ENCODE peak calls at places on chromosomes 5 and 9, in ten cellular contexts. F is psoas muscle; H is PC-3; V is epithelial cell of esophagus; A is GM06990; Q is MM.1S; N is body of pancreas; Z is esophagus squamous epithelium; T is colonic mucosa; P is effector memory CD4-positive, alpha-beta T cell. J is an unnamed sample.

GRCh38 chr9:107213561-107214028 is 69.5 kb upstream of the RAD23B start:
- DNase-seq in F (no peak), H (peak; percentile 70), V (peak; percentile 92), A (peak; percentile 15), Q (no peak), N (peak; percentile 9), Z (no peak), T (no peak), P (no peak), J (peak; percentile 95)

GRCh38 chr5:73274870-73275756 is 102.1 kb downstream of the TMEM174 start:
- DNase-seq in F (peak; percentile 58), H (no peak), V (peak; percentile 55), A (no peak), Q (no peak), N (no peak), Z (no peak), T (no peak), P (no peak), J (no peak)

GRCh38 chr9:19137282-19137681 is 10.0 kb upstream of the PLIN2 start:
- DNase-seq in F (no peak), H (peak; percentile 50), V (peak; percentile 25), A (no peak), Q (no peak), N (no peak), Z (no peak), T (no peak), P (no peak), J (peak; percentile 54)

GRCh38 chr5:153791339-153791738 is 247.4 kb downstream of the FAM114A2 start:
- DNase-seq in F (no peak), H (no peak), V (no peak), A (no peak), Q (no peak), N (no peak), Z (no peak), T (no peak), P (no peak), J (no peak)

GRCh38 chr5:37791321-37791720 is 48.5 kb downstream of the GDNF start:
- DNase-seq in F (no peak), H (no peak), V (no peak), A (no peak), Q (no peak), N (no peak), Z (no peak), T (no peak), P (no peak), J (no peak)

GRCh38 chr9:26326473-26327044 is 566.0 kb downstream of the CAAP1 start:
- DNase-seq in F (no peak), H (peak; percentile 79), V (peak; percentile 75), A (no peak), Q (peak; percentile 49), N (peak; percentile 33), Z (no peak), T (peak; percentile 21), P (no peak), J (peak; percentile 66)

GRCh38 chr9:121373401-121373769 is 3.3 kb upstream of the STOM start:
- DNase-seq in F (no peak), H (no peak), V (peak; percentile 68), A (no peak), Q (no peak), N (no peak), Z (no peak), T (no peak), P (no peak), J (peak; percentile 83)

GRCh38 chr9:19493174-19493811 is 84.5 kb downstream of the ACER2 start:
- DNase-seq in F (peak; percentile 77), H (peak; percentile 69), V (peak; percentile 59), A (peak; percentile 12), Q (peak; percentile 19), N (peak; percentile 36), Z (no peak), T (peak; percentile 34), P (no peak), J (peak; percentile 46)

DNA sequence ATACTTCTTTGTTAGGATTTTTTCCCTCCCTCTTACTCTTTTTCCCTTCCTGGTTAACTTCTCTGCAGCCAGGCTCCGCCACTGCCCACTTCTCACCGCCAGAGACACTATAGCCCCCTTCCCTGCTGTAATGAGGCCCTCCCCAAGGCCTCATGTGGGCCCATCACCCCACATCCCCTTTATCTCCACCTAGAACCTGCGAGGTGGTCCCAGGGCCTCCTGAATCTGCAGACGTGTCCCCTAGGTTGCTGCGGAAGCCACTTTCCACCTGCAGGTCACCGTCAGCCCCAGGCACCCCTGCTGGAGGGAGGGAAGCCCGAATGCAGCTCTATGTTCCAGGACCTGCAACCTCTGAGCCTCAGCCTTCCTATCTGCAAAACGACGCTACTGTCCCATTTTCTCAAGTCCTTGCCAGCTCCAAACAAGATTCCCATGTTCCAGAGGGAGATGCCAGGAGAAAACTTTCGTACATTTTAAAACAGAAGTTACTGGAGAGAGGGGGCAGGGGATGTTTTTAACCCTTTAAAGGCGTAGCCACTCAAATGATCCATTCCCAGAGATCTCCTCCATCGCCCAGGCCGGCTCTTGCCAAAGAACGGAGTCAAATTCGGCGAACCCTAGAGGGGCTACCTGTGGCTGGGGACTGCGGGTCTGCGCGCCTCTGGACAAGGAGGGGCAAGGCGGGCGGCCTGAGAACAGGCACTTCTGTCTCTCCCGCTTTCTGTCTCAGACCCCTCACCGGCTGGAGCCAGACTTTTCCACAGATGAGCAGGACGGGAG is 929 bp downstream of the SH3PXD2B start:
- DNase-seq in F (no peak), H (no peak), V (peak; percentile 57), A (no peak), Q (no peak), N (peak; percentile 55), Z (no peak), T (peak; percentile 55), P (no peak), J (peak; percentile 63)
- H3K4me3 ChIP-seq in F (peak overlapping the region; percentile 79), H (peak overlapping the region; percentile 72), V (peak overlapping the region; percentile 69), A (peak overlapping the region; percentile 58), Q (peak overlapping the region; percentile 57), N (peak overlapping the region; percentile 57), Z (peak overlapping the region; percentile 84), T (peak overlapping the region; percentile 66), P (peak overlapping the region; percentile 46), J (peak overlapping the region; percentile 71)

GRCh38 chr5:132853790-132854189 is 12.5 kb downstream of the GDF9 start:
- DNase-seq in F (no peak), H (no peak), V (no peak), A (no peak), Q (no peak), N (no peak), Z (no peak), T (no peak), P (no peak), J (no peak)

GRCh38 chr5:132853323-132853722 is 12.9 kb downstream of the GDF9 start:
- DNase-seq in F (no peak), H (no peak), V (no peak), A (no peak), Q (no peak), N (peak; percentile 56), Z (no peak), T (no peak), P (no peak), J (no peak)

GRCh38 chr5:132859889-132860437 is 6.3 kb downstream of the GDF9 start:
- DNase-seq in F (no peak), H (no peak), V (peak; percentile 27), A (no peak), Q (no peak), N (no peak), Z (no peak), T (no peak), P (no peak), J (peak; percentile 43)

GRCh38 chr5:132854301-132854700 is 12.0 kb downstream of the GDF9 start:
- DNase-seq in F (no peak), H (no peak), V (no peak), A (no peak), Q (no peak), N (no peak), Z (no peak), T (no peak), P (no peak), J (no peak)

GRCh38 chr5:132856011-132856410 is 10.3 kb downstream of the GDF9 start:
- DNase-seq in F (no peak), H (no peak), V (no peak), A (no peak), Q (no peak), N (no peak), Z (no peak), T (no peak), P (no peak), J (no peak)
- H3K4me3 ChIP-seq in F (no peak overlapping the region), H (no peak overlapping the region), V (no peak overlapping the region), A (no peak overlapping the region), Q (no peak overlapping the region), N (no peak overlapping the region), Z (no peak overlapping the region), T (no peak overlapping the region), P (no peak overlapping the region), J (no peak overlapping the region)

GRCh38 chr9:113594484-113595299 is 131.2 kb downstream of the RGS3 start:
- DNase-seq in F (no peak), H (no peak), V (no peak), A (no peak), Q (no peak), N (peak; percentile 66), Z (no peak), T (no peak), P (no peak), J (no peak)

GRCh38 chr9:113597390-113598241 is 134.1 kb downstream of the RGS3 start:
- DNase-seq in F (no peak), H (no peak), V (no peak), A (no peak), Q (no peak), N (no peak), Z (no peak), T (no peak), P (no peak), J (no peak)

GRCh38 chr9:113598451-113598850 is 134.9 kb downstream of the RGS3 start:
- DNase-seq in F (no peak), H (no peak), V (no peak), A (no peak), Q (no peak), N (no peak), Z (no peak), T (no peak), P (no peak), J (no peak)

GRCh38 chr9:113598883-113599282 is 135.4 kb downstream of the RGS3 start:
- DNase-seq in F (no peak), H (no peak), V (no peak), A (no peak), Q (no peak), N (no peak), Z (no peak), T (no peak), P (no peak), J (no peak)

DNA sequence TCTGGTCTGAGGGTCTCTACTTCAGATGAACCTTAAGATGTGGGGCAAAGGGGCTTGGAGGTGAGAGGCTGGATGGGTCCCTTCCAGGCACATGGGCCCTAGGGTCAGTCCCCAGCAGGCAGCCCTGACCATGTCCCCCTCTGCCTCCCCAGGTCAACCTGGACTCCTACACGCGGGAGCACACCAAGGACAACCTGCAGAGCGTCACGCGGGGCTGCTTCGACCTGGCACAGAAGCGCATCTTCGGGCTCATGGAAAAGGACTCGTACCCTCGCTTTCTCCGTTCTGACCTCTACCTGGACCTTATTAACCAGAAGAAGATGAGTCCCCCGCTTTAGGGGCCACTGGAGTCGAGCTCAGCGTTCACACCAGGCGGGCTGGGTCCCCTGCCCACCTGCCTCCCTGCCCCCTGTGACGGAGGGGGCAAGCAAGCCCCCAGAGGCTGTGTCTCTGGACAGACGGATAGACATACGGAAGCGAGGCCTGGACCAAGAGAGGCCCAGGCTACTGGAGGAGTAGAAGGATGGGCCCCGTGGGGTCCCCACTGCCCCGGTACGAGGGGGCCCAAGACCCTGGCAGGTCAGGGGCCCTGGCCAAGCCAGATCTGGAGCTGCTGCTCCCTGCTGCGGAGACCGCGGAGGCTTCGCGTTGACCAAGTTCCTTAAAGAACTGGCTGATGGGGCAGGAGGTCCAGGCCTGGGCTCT is 133.2 kb downstream of the RGS3 start:
- DNase-seq in F (no peak), H (no peak), V (no peak), A (no peak), Q (no peak), N (no peak), Z (no peak), T (no peak), P (no peak), J (no peak)
- H3K4me3 ChIP-seq in F (peak overlapping the region; percentile 76), H (no peak overlapping the region), V (no peak overlapping the region), A (no peak overlapping the region), Q (no peak overlapping the region), N (no peak overlapping the region), Z (no peak overlapping the region), T (no peak overlapping the region), P (no peak overlapping the region), J (no peak overlapping the region)

GRCh38 chr9:122382901-122383850 is 12.4 kb downstream of the PTGS1 start:
- DNase-seq in F (no peak), H (no peak), V (peak; percentile 43), A (no peak), Q (no peak), N (no peak), Z (no peak), T (no peak), P (no peak), J (peak; percentile 27)

GRCh38 chr9:122380293-122380692 is 9.5 kb downstream of the PTGS1 start:
- DNase-seq in F (no peak), H (no peak), V (no peak), A (no peak), Q (no peak), N (no peak), Z (no peak), T (no peak), P (no peak), J (no peak)

GRCh38 chr9:122383992-122384461 is 13.2 kb downstream of the PTGS1 start:
- DNase-seq in F (peak; percentile 51), H (peak; percentile 27), V (peak; percentile 56), A (no peak), Q (no peak), N (no peak), Z (no peak), T (no peak), P (no peak), J (peak; percentile 77)

GRCh38 chr9:122379340-122379739 is 8.5 kb downstream of the PTGS1 start:
- DNase-seq in F (no peak), H (no peak), V (no peak), A (no peak), Q (peak; percentile 11), N (no peak), Z (no peak), T (no peak), P (no peak), J (no peak)

DNA sequence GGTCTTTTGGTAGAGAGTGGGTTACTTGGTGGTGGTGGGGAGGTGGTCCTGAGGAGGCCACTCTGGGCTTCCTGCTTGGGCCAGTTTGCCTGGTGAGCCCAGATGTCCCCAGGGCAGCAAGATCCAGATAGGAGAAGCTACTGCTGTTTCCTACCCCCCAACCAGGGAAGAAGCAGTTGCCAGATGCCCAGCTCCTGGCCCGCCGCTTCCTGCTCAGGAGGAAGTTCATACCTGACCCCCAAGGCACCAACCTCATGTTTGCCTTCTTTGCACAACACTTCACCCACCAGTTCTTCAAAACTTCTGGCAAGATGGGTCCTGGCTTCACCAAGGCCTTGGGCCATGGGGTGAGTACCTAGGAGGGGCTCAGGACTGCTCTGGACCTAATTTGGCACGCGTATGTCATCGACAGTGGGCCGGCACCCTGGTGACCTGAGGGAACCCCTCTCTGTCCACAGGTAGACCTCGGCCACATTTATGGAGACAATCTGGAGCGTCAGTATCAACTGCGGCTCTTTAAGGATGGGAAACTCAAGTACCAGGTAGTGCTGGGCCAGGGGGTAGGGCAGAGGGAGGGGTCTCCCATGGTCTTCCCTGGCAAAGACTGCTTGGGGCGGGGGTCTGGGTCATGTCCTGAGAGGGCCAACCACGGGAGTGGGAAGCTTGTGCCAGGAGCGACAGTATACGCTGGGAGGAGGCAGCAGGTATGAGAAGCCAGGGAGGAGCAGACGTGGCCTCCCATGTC is 10.6 kb downstream of the PTGS1 start:
- DNase-seq in F (no peak), H (no peak), V (no peak), A (no peak), Q (no peak), N (no peak), Z (no peak), T (no peak), P (no peak), J (no peak)
- H3K4me3 ChIP-seq in F (no peak overlapping the region), H (no peak overlapping the region), V (no peak overlapping the region), A (no peak overlapping the region), Q (no peak overlapping the region), N (no peak overlapping the region), Z (no peak overlapping the region), T (no peak overlapping the region), P (no peak overlapping the region), J (no peak overlapping the region)